ENCODE peak calls at places on chromosomes 12 and 14, in nine cellular contexts. A is GM13976; U is CD8-positive, alpha-beta T cell; I is pancreas; X is neural progenitor cell; L is WTC11; B is B cell; Y is neural crest cell; F is adrenal gland. P is an unnamed sample.

GRCh38 chr14:52349731-52350130 is 35.6 kb downstream of the PTGER2 start:
- DNase-seq in A (no peak), X (no peak), I (no peak), F (no peak), B (no peak), L (no peak), U (no peak), Y (no peak), P (no peak)

GRCh38 chr14:102579696-102580551 is 12.5 kb upstream of the RCOR1 start:
- DNase-seq in L (no peak), X (no peak), I (no peak), U (no peak), F (no peak), A (no peak), B (no peak), Y (no peak), P (no peak)

GRCh38 chr14:88831285-88831684 is 6.8 kb downstream of the TTC8 start:
- DNase-seq in Y (no peak), B (no peak), F (peak), A (no peak), L (no peak), U (no peak), I (no peak), X (no peak), P (no peak)

GRCh38 chr12:47782372-47782770 is 9.3 kb downstream of the SLC48A1 start:
- DNase-seq in U (no peak), I (no peak), L (no peak), B (no peak), F (no peak), Y (no peak), A (no peak), X (no peak), P (no peak)

GRCh38 chr12:10528150-10528953 is 22.7 kb downstream of the EIF2S3B start:
- DNase-seq in Y (no peak), L (no peak), A (no peak), U (no peak), I (no peak), B (no peak), X (no peak), F (no peak), P (no peak)

GRCh38 chr14:32430326-32430725 is 101.2 kb downstream of the AKAP6 start:
- DNase-seq in B (no peak), L (no peak), X (no peak), U (no peak), A (no peak), I (no peak), F (no peak), Y (no peak), P (no peak)

GRCh38 chr12:1842183-1842904 is 22.0 kb downstream of the LRTM2 start:
- DNase-seq in Y (no peak), U (no peak), L (peak), F (no peak), X (no peak), A (peak), I (peak), B (peak), P (no peak)

GRCh38 chr14:23895480-23895879 is 58.1 kb upstream of the DHRS4 start:
- DNase-seq in F (no peak), A (no peak), X (no peak), B (no peak), Y (no peak), L (no peak), U (no peak), I (no peak), P (no peak)

GRCh38 chr14:63224196-63224595 is 20.0 kb downstream of the RHOJ start:
- DNase-seq in I (no peak), A (no peak), F (no peak), B (no peak), U (no peak), X (peak), Y (no peak), L (no peak), P (no peak)

GRCh38 chr12:13044002-13044858 is at the start of gene FAM234B:
- DNase-seq in U (peak), F (peak), I (peak), L (peak), X (peak), B (peak), A (peak), Y (peak), P (peak)
- TF ChIP-seq CTCF in U (peak), F (no peak), I (no peak), L (no peak), X (peak), B (no peak), A (peak), Y (peak), P (no peak)

GRCh38 chr12:122067966-122068365 is 10.6 kb upstream of the MLXIP start:
- DNase-seq in B (peak), F (peak), X (no peak), I (no peak), Y (no peak), A (peak), L (no peak), U (peak), P (peak)
- TF ChIP-seq CTCF in B (no peak), F (no peak), X (no peak), I (no peak), Y (no peak), A (no peak), L (no peak), U (no peak), P (no peak)

GRCh38 chr12:52023976-52024688 is 17.4 kb downstream of the TAMALIN start:
- DNase-seq in Y (no peak), B (no peak), A (no peak), L (no peak), X (no peak), U (no peak), I (no peak), F (no peak), P (no peak)
- TF ChIP-seq CTCF in Y (peak), B (peak), A (no peak), L (peak), X (no peak), U (peak), I (no peak), F (no peak), P (no peak)

GRCh38 chr14:61106627-61107147 is 125.6 kb downstream of the SLC38A6 start:
- DNase-seq in F (no peak), B (no peak), Y (no peak), L (no peak), X (no peak), I (no peak), U (no peak), A (no peak), P (no peak)
- TF ChIP-seq CTCF in F (no peak), B (no peak), Y (no peak), L (peak), X (peak), I (no peak), U (no peak), A (no peak), P (no peak)

DNA sequence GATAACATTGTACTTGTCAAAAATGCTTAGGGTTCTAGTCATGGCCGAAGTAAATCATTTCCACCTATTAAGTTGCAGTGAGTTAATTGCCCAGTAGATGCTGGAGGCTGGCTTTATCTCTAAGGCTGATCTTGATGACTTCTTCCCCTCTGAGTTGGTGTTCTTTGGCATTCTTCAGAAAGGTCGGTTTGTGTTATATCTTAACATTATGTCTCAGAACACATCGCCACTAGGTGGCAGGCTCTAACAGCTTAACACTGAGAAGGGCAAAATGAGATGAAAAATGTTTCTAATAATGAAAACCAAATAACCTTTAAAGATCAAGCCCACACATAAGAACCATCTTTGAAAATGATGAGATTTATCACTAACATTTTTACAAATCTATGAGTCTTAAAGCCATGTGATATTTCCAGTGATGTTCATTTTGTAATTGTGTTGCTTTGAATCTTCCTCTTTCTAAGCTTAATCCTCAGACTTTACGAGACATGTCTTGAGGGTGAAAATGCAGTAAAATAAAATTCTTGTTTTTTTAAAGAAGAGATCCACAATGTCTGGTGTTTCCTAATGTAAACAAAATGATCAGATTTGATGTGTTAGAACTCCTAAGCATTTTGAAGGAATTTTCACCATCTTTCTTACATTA is 28.6 kb downstream of the SUDS3 start:
- DNase-seq in Y (peak), A (peak), F (peak), L (peak), I (peak), U (peak), B (peak), X (peak), P (peak)
- TF ChIP-seq CTCF in Y (peak), A (peak), F (peak), L (peak), I (peak), U (peak), B (peak), X (peak), P (peak)

GRCh38 chr14:45610303-45610702 is 357.3 kb upstream of the MIS18BP1 start:
- DNase-seq in A (no peak), L (no peak), F (no peak), I (no peak), Y (no peak), X (peak), U (no peak), B (no peak), P (no peak)
- TF ChIP-seq CTCF in A (no peak), L (no peak), F (peak), I (no peak), Y (peak), X (peak), U (no peak), B (no peak), P (no peak)

GRCh38 chr14:67513631-67514108 is 19.4 kb upstream of the PLEKHH1 start:
- DNase-seq in I (no peak), X (no peak), B (no peak), F (no peak), U (no peak), L (no peak), A (no peak), Y (no peak), P (no peak)
- TF ChIP-seq CTCF in I (no peak), X (no peak), B (no peak), F (no peak), U (no peak), L (no peak), A (no peak), Y (no peak), P (no peak)

P was measured in GM20000.